ENCODE peak calls at places on chromosomes 7 and 10, in five cellular contexts. One of them, this sample, is unnamed.

GRCh38 chr7:150439926-150440325 is 10.5 kb upstream of the GIMAP8 start:
- DNase-seq in HEK293T: no peak
- DNase-seq in GM12878: no peak
- DNase-seq in WTC11: no peak
- DNase-seq in HepG2: no peak
- DNase-seq in this sample: no peak

GRCh38 chr10:60230892-60231291 is 158.8 kb downstream of the ANK3 start:
- DNase-seq in HEK293T: no peak
- DNase-seq in GM12878: no peak
- DNase-seq in WTC11: no peak
- DNase-seq in HepG2: no peak
- DNase-seq in this sample: no peak

GRCh38 chr10:1294748-1295147 is 238.6 kb downstream of the WDR37 start:
- DNase-seq in HEK293T: no peak
- DNase-seq in GM12878: no peak
- DNase-seq in WTC11: no peak
- DNase-seq in HepG2: no peak
- DNase-seq in this sample: no peak

GRCh38 chr10:23530079-23530478 is 91.2 kb downstream of the OTUD1 start:
- DNase-seq in HEK293T: no peak
- DNase-seq in GM12878: no peak
- DNase-seq in WTC11: no peak
- DNase-seq in HepG2: no peak
- DNase-seq in this sample: no peak

GRCh38 chr7:50335795-50336754 is 31.6 kb downstream of the IKZF1 start:
- DNase-seq in HEK293T: no peak
- DNase-seq in GM12878: no peak
- DNase-seq in WTC11: no peak
- DNase-seq in HepG2: no peak
- DNase-seq in this sample: no peak

GRCh38 chr7:158664406-158664805 is 40.2 kb downstream of the NCAPG2 start:
- DNase-seq in HEK293T: no peak
- DNase-seq in GM12878: no peak
- DNase-seq in WTC11: no peak
- DNase-seq in HepG2: no peak
- DNase-seq in this sample: no peak

GRCh38 chr7:2014391-2015241 is 218.1 kb downstream of the MAD1L1 start:
- DNase-seq in HEK293T: no peak
- DNase-seq in GM12878: no peak
- DNase-seq in WTC11: peak
- DNase-seq in HepG2: no peak
- DNase-seq in this sample: no peak

GRCh38 chr7:25862254-25862992 is 289.6 kb upstream of the NFE2L3 start:
- DNase-seq in HEK293T: peak
- DNase-seq in GM12878: peak
- DNase-seq in WTC11: peak
- DNase-seq in HepG2: peak
- DNase-seq in this sample: peak

GRCh38 chr10:97718659-97719142 is 5.2 kb downstream of the MARVELD1 start:
- DNase-seq in HEK293T: no peak
- DNase-seq in GM12878: no peak
- DNase-seq in WTC11: peak
- DNase-seq in HepG2: peak
- DNase-seq in this sample: peak

GRCh38 chr7:1936531-1937251 is 266.6 kb downstream of the ELFN1 start:
- DNase-seq in HEK293T: no peak
- DNase-seq in GM12878: no peak
- DNase-seq in WTC11: no peak
- DNase-seq in HepG2: no peak
- DNase-seq in this sample: no peak

GRCh38 chr10:72695496-72695895 is 3.6 kb downstream of the MCU start:
- DNase-seq in HEK293T: no peak
- DNase-seq in GM12878: no peak
- DNase-seq in WTC11: no peak
- DNase-seq in HepG2: no peak
- DNase-seq in this sample: no peak

GRCh38 chr7:86904949-86905834 is 154.3 kb downstream of the ELAPOR2 start:
- DNase-seq in HEK293T: peak
- DNase-seq in GM12878: no peak
- DNase-seq in WTC11: peak
- DNase-seq in HepG2: peak
- DNase-seq in this sample: no peak

GRCh38 chr10:132462463-132463332 is 65.7 kb downstream of the PWWP2B start:
- DNase-seq in HEK293T: no peak
- DNase-seq in GM12878: no peak
- DNase-seq in WTC11: no peak
- DNase-seq in HepG2: no peak
- DNase-seq in this sample: no peak

GRCh38 chr7:155382802-155383171 is 75.1 kb upstream of the EN2 start:
- DNase-seq in HEK293T: no peak
- DNase-seq in GM12878: no peak
- DNase-seq in WTC11: no peak
- DNase-seq in HepG2: no peak
- DNase-seq in this sample: no peak

GRCh38 chr7:121002755-121003114 is 14.2 kb downstream of the CPED1 start:
- DNase-seq in HEK293T: no peak
- DNase-seq in GM12878: no peak
- DNase-seq in WTC11: no peak
- DNase-seq in HepG2: no peak
- DNase-seq in this sample: no peak

GRCh38 chr10:46321770-46322169 is 35.0 kb downstream of the ANTXRL start:
- DNase-seq in HEK293T: no peak
- DNase-seq in GM12878: no peak
- DNase-seq in WTC11: no peak
- DNase-seq in HepG2: no peak
- DNase-seq in this sample: no peak

GRCh38 chr10:114403545-114404161 is 649 bp downstream of the AFAP1L2 start:
- DNase-seq in HEK293T: peak
- DNase-seq in GM12878: no peak
- DNase-seq in WTC11: peak
- DNase-seq in HepG2: no peak
- DNase-seq in this sample: no peak

GRCh38 chr7:7761340-7761973 is 43.0 kb upstream of the RPA3 start:
- DNase-seq in HEK293T: no peak
- DNase-seq in GM12878: no peak
- DNase-seq in WTC11: no peak
- DNase-seq in HepG2: peak
- DNase-seq in this sample: peak

GRCh38 chr7:115748123-115748738 is 282.3 kb downstream of the TFEC start:
- DNase-seq in HEK293T: peak
- DNase-seq in GM12878: no peak
- DNase-seq in WTC11: no peak
- DNase-seq in HepG2: peak
- DNase-seq in this sample: peak

GRCh38 chr10:6226216-6226615 is 23.5 kb downstream of the PFKFB3 start:
- DNase-seq in HEK293T: no peak
- DNase-seq in GM12878: no peak
- DNase-seq in WTC11: no peak
- DNase-seq in HepG2: no peak
- DNase-seq in this sample: no peak

GRCh38 chr10:34286136-34286739 is 528.9 kb downstream of the PARD3 start:
- DNase-seq in HEK293T: no peak
- DNase-seq in GM12878: no peak
- DNase-seq in WTC11: no peak
- DNase-seq in HepG2: no peak
- DNase-seq in this sample: peak

GRCh38 chr10:131860806-131861440 is 39.9 kb upstream of the PPP2R2D start:
- DNase-seq in HEK293T: no peak
- DNase-seq in GM12878: no peak
- DNase-seq in WTC11: peak
- DNase-seq in HepG2: no peak
- DNase-seq in this sample: no peak

GRCh38 chr7:42219447-42219846 is 17.6 kb downstream of the GLI3 start:
- DNase-seq in HEK293T: no peak
- DNase-seq in GM12878: no peak
- DNase-seq in WTC11: no peak
- DNase-seq in HepG2: no peak
- DNase-seq in this sample: no peak

GRCh38 chr10:98186681-98187080 is 52.2 kb downstream of the R3HCC1L start:
- DNase-seq in HEK293T: no peak
- DNase-seq in GM12878: no peak
- DNase-seq in WTC11: no peak
- DNase-seq in HepG2: no peak
- DNase-seq in this sample: no peak

GRCh38 chr10:24974978-24975377 is 22.6 kb upstream of the PRTFDC1 start:
- DNase-seq in HEK293T: no peak
- DNase-seq in GM12878: no peak
- DNase-seq in WTC11: no peak
- DNase-seq in HepG2: peak
- DNase-seq in this sample: no peak

GRCh38 chr7:510061-510481 is 9.6 kb downstream of the PDGFA start:
- DNase-seq in HEK293T: no peak
- DNase-seq in GM12878: no peak
- DNase-seq in WTC11: no peak
- DNase-seq in HepG2: no peak
- DNase-seq in this sample: no peak

GRCh38 chr10:11742779-11743298 is 657 bp downstream of the ECHDC3 start:
- DNase-seq in HEK293T: no peak
- DNase-seq in GM12878: no peak
- DNase-seq in WTC11: peak
- DNase-seq in HepG2: no peak
- DNase-seq in this sample: no peak

GRCh38 chr7:125643302-125643701 is 713.7 kb upstream of the POT1 start:
- DNase-seq in HEK293T: no peak
- DNase-seq in GM12878: no peak
- DNase-seq in WTC11: no peak
- DNase-seq in HepG2: no peak
- DNase-seq in this sample: no peak

GRCh38 chr7:42596737-42597136 is 315.1 kb downstream of the C7orf25 start:
- DNase-seq in HEK293T: no peak
- DNase-seq in GM12878: no peak
- DNase-seq in WTC11: no peak
- DNase-seq in HepG2: no peak
- DNase-seq in this sample: no peak

GRCh38 chr10:79487296-79488194 is 24.8 kb upstream of the EIF5AL1 start:
- DNase-seq in HEK293T: peak
- DNase-seq in GM12878: no peak
- DNase-seq in WTC11: peak
- DNase-seq in HepG2: peak
- DNase-seq in this sample: peak

GRCh38 chr10:11009471-11010308 is 8.0 kb upstream of the CELF2 start:
- DNase-seq in HEK293T: no peak
- DNase-seq in GM12878: no peak
- DNase-seq in WTC11: no peak
- DNase-seq in HepG2: no peak
- DNase-seq in this sample: no peak

GRCh38 chr10:106310596-106310995 is 853.9 kb downstream of the SORCS1 start:
- DNase-seq in HEK293T: no peak
- DNase-seq in GM12878: no peak
- DNase-seq in WTC11: no peak
- DNase-seq in HepG2: no peak
- DNase-seq in this sample: no peak

GRCh38 chr10:77245953-77246352 is 391.7 kb downstream of the KCNMA1 start:
- DNase-seq in HEK293T: no peak
- DNase-seq in GM12878: no peak
- DNase-seq in WTC11: no peak
- DNase-seq in HepG2: no peak
- DNase-seq in this sample: no peak
- TF ChIP-seq SP1 in HEK293T: no peak
- TF ChIP-seq SP1 in GM12878: no peak
- TF ChIP-seq SP1 in WTC11: no peak
- TF ChIP-seq SP1 in HepG2: no peak
- TF ChIP-seq SP1 in this sample: no peak

DNA sequence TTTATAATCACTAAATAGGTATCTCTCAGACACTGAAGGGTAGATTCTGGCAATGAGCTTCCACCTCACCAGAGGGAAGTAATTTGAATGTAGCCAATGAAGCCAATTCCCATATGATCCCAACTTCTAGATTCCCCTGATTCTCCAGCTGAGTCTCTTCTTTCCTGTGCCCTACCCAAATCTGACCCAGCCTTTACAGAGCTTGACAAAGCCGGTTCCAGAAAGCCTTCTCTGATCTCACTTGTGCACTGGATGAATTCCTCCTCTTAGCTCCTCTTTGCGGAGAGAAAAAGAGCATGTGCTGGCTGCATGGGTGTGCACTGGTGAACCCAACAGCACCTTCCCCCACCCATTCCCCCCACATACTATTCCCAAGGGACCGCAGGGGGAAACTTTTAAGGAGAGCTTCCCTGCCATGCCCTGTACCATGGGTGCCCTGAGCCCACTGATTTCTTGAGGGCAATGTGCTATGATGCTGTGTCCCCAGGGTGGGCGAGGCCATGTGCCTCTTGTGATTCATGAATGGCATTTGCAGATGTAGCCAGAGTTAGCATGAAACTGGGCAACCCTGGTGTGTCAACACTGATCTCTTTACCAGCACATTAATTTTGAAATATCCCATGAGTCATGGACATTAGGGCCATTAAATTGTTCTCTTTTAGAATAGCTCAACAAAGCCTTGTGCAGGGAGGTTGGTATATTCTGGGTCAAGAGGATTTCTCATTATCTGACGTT is 50.4 kb upstream of the PLEKHA1 start:
- DNase-seq in HEK293T: no peak
- DNase-seq in GM12878: no peak
- DNase-seq in WTC11: no peak
- DNase-seq in HepG2: no peak
- DNase-seq in this sample: no peak
- TF ChIP-seq SP1 in HEK293T: no peak
- TF ChIP-seq SP1 in GM12878: no peak
- TF ChIP-seq SP1 in WTC11: no peak
- TF ChIP-seq SP1 in HepG2: no peak
- TF ChIP-seq SP1 in this sample: no peak

GRCh38 chr10:44780461-44780860 is 130.7 kb upstream of the TMEM72 start:
- DNase-seq in HEK293T: no peak
- DNase-seq in GM12878: no peak
- DNase-seq in WTC11: no peak
- DNase-seq in HepG2: no peak
- DNase-seq in this sample: no peak
- TF ChIP-seq SP1 in HEK293T: no peak
- TF ChIP-seq SP1 in GM12878: no peak
- TF ChIP-seq SP1 in WTC11: no peak
- TF ChIP-seq SP1 in HepG2: no peak
- TF ChIP-seq SP1 in this sample: no peak

GRCh38 chr7:114356133-114356532 is 58.5 kb upstream of the FOXP2 start:
- DNase-seq in HEK293T: no peak
- DNase-seq in GM12878: no peak
- DNase-seq in WTC11: no peak
- DNase-seq in HepG2: no peak
- DNase-seq in this sample: no peak
- TF ChIP-seq SP1 in HEK293T: no peak
- TF ChIP-seq SP1 in GM12878: no peak
- TF ChIP-seq SP1 in WTC11: no peak
- TF ChIP-seq SP1 in HepG2: no peak
- TF ChIP-seq SP1 in this sample: no peak

DNA sequence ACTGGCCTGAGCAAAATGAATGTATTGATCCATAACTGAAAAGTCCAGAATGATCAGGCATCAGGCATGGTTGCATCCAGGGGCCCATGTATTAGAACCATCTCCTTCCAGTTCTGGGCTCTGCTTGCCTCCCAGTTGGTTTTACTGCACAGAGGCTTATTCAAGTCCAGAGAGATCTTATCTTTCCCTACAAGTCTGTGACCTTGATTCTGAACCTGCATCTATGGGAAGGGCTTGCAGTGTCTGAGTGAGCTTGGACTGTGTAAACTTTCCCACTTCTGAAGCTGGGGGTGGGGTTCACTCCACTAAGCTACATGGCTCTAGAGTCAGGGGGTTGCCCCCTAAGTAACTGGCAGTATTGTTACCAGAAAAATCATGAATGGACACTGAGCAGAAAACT is 136.2 kb downstream of the TCF7L2 start:
- DNase-seq in HEK293T: no peak
- DNase-seq in GM12878: no peak
- DNase-seq in WTC11: no peak
- DNase-seq in HepG2: peak
- DNase-seq in this sample: no peak
- TF ChIP-seq SP1 in HEK293T: no peak
- TF ChIP-seq SP1 in GM12878: no peak
- TF ChIP-seq SP1 in WTC11: no peak
- TF ChIP-seq SP1 in HepG2: no peak
- TF ChIP-seq SP1 in this sample: no peak